ENCODE peak calls at places on chromosomes 6 and 20, in five cellular contexts. One of them, this sample, is unnamed.

GRCh38 chr6:35687658-35688604 is 784 bp downstream of the FKBP5 start:
- DNase-seq in HCT116: peak
- DNase-seq in K562: peak
- DNase-seq in NB4: peak
- DNase-seq in WTC11: peak
- DNase-seq in this sample: peak

GRCh38 chr20:34546751-34547181 is 11.8 kb upstream of the MAP1LC3A start:
- DNase-seq in WTC11: no peak
- DNase-seq in HCT116: no peak
- DNase-seq in NB4: no peak
- DNase-seq in K562: no peak
- DNase-seq in this sample: no peak

GRCh38 chr6:42744351-42744890 is 1.5 kb downstream of the TBCC start:
- DNase-seq in HCT116: no peak
- DNase-seq in NB4: no peak
- DNase-seq in WTC11: no peak
- DNase-seq in K562: no peak
- DNase-seq in this sample: no peak

GRCh38 chr6:159898519-159898918 is 7.7 kb downstream of the MAS1 start:
- DNase-seq in K562: no peak
- DNase-seq in WTC11: no peak
- DNase-seq in NB4: no peak
- DNase-seq in HCT116: no peak
- DNase-seq in this sample: no peak

GRCh38 chr6:36627801-36628246 is 33.7 kb downstream of the SRSF3 start:
- DNase-seq in HCT116: no peak
- DNase-seq in K562: no peak
- DNase-seq in NB4: no peak
- DNase-seq in WTC11: no peak
- DNase-seq in this sample: no peak

GRCh38 chr6:15121977-15122550 is 123.8 kb upstream of the JARID2 start:
- DNase-seq in WTC11: no peak
- DNase-seq in NB4: no peak
- DNase-seq in HCT116: no peak
- DNase-seq in K562: no peak
- DNase-seq in this sample: no peak

GRCh38 chr6:41624621-41625365 is 13.5 kb upstream of the MDFI start:
- DNase-seq in K562: no peak
- DNase-seq in HCT116: no peak
- DNase-seq in WTC11: no peak
- DNase-seq in NB4: no peak
- DNase-seq in this sample: no peak

GRCh38 chr6:16229710-16230109 is 8.7 kb upstream of the GMPR start:
- DNase-seq in HCT116: no peak
- DNase-seq in WTC11: no peak
- DNase-seq in K562: no peak
- DNase-seq in NB4: no peak
- DNase-seq in this sample: no peak

GRCh38 chr20:64111841-64112641 is 4.7 kb upstream of the NPBWR2 start:
- DNase-seq in NB4: peak
- DNase-seq in HCT116: no peak
- DNase-seq in K562: no peak
- DNase-seq in WTC11: no peak
- DNase-seq in this sample: no peak

GRCh38 chr6:96520039-96520850 is 1.4 kb upstream of the UFL1 start:
- DNase-seq in HCT116: peak
- DNase-seq in WTC11: peak
- DNase-seq in NB4: no peak
- DNase-seq in K562: no peak
- DNase-seq in this sample: peak

GRCh38 chr6:16254535-16254934 is 16.1 kb downstream of the GMPR start:
- DNase-seq in K562: no peak
- DNase-seq in NB4: no peak
- DNase-seq in HCT116: no peak
- DNase-seq in WTC11: no peak
- DNase-seq in this sample: no peak

GRCh38 chr6:149484733-149485700 is at the start of gene ZC3H12D:
- DNase-seq in WTC11: no peak
- DNase-seq in NB4: peak
- DNase-seq in HCT116: peak
- DNase-seq in K562: no peak
- DNase-seq in this sample: peak

GRCh38 chr6:81806793-81807565 is 54.5 kb upstream of the TENT5A start:
- DNase-seq in HCT116: no peak
- DNase-seq in K562: no peak
- DNase-seq in WTC11: no peak
- DNase-seq in NB4: no peak
- DNase-seq in this sample: no peak

GRCh38 chr20:2692886-2693285 is 306 bp downstream of the EBF4 start:
- DNase-seq in K562: peak
- DNase-seq in NB4: peak
- DNase-seq in HCT116: no peak
- DNase-seq in WTC11: no peak
- DNase-seq in this sample: no peak

GRCh38 chr6:82217014-82217621 is 30.4 kb downstream of the IBTK start:
- DNase-seq in NB4: no peak
- DNase-seq in HCT116: no peak
- DNase-seq in WTC11: no peak
- DNase-seq in K562: no peak
- DNase-seq in this sample: no peak

GRCh38 chr20:2822073-2822472 is 5.9 kb downstream of the TMEM239 start:
- DNase-seq in WTC11: no peak
- DNase-seq in NB4: peak
- DNase-seq in K562: no peak
- DNase-seq in HCT116: no peak
- DNase-seq in this sample: no peak

GRCh38 chr6:15621203-15622044 is 41.4 kb downstream of the DTNBP1 start:
- DNase-seq in HCT116: no peak
- DNase-seq in WTC11: peak
- DNase-seq in NB4: peak
- DNase-seq in K562: peak
- DNase-seq in this sample: no peak

GRCh38 chr6:98833101-98834059 is 994 bp upstream of the POU3F2 start:
- DNase-seq in K562: no peak
- DNase-seq in WTC11: no peak
- DNase-seq in HCT116: no peak
- DNase-seq in NB4: peak
- DNase-seq in this sample: peak

GRCh38 chr6:118207947-118208346 is 300.9 kb downstream of the SLC35F1 start:
- DNase-seq in HCT116: no peak
- DNase-seq in WTC11: no peak
- DNase-seq in K562: no peak
- DNase-seq in NB4: no peak
- DNase-seq in this sample: no peak

GRCh38 chr6:99119109-99120031 is 171.6 kb upstream of the FBXL4 start:
- DNase-seq in NB4: peak
- DNase-seq in WTC11: no peak
- DNase-seq in K562: peak
- DNase-seq in HCT116: peak
- DNase-seq in this sample: peak

GRCh38 chr6:165091121-165091785 is 218.2 kb downstream of the C6orf118 start:
- DNase-seq in NB4: no peak
- DNase-seq in WTC11: no peak
- DNase-seq in HCT116: no peak
- DNase-seq in K562: no peak
- DNase-seq in this sample: no peak

GRCh38 chr6:5749666-5750215 is 257.0 kb downstream of the NRN1 start:
- DNase-seq in WTC11: no peak
- DNase-seq in K562: no peak
- DNase-seq in HCT116: no peak
- DNase-seq in NB4: no peak
- DNase-seq in this sample: no peak

GRCh38 chr20:12354725-12355124 is 437.0 kb downstream of the BTBD3 start:
- DNase-seq in HCT116: no peak
- DNase-seq in NB4: no peak
- DNase-seq in K562: no peak
- DNase-seq in WTC11: no peak
- DNase-seq in this sample: no peak

GRCh38 chr6:169868458-169868857 is 117.0 kb downstream of the ERMARD start:
- DNase-seq in NB4: peak
- DNase-seq in K562: no peak
- DNase-seq in WTC11: no peak
- DNase-seq in HCT116: no peak
- DNase-seq in this sample: no peak

GRCh38 chr6:20013485-20013884 is 176.3 kb downstream of the ID4 start:
- DNase-seq in WTC11: no peak
- DNase-seq in HCT116: no peak
- DNase-seq in NB4: no peak
- DNase-seq in K562: no peak
- DNase-seq in this sample: no peak

GRCh38 chr20:51244496-51244895 is 221.6 kb upstream of the KCNG1 start:
- DNase-seq in HCT116: no peak
- DNase-seq in NB4: no peak
- DNase-seq in K562: no peak
- DNase-seq in WTC11: no peak
- DNase-seq in this sample: no peak

GRCh38 chr6:6543181-6543879 is 45.2 kb upstream of the LY86 start:
- DNase-seq in NB4: peak
- DNase-seq in K562: no peak
- DNase-seq in HCT116: no peak
- DNase-seq in WTC11: no peak
- DNase-seq in this sample: no peak

GRCh38 chr20:17845701-17846475 is 122.7 kb downstream of the SNX5 start:
- DNase-seq in HCT116: no peak
- DNase-seq in WTC11: no peak
- DNase-seq in NB4: peak
- DNase-seq in K562: no peak
- DNase-seq in this sample: no peak

GRCh38 chr20:8693709-8694108 is 375.2 kb upstream of the PLCB4 start:
- DNase-seq in K562: no peak
- DNase-seq in NB4: no peak
- DNase-seq in HCT116: no peak
- DNase-seq in WTC11: no peak
- DNase-seq in this sample: no peak

GRCh38 chr6:91033964-91034363 is 447.1 kb upstream of the MAP3K7 start:
- DNase-seq in HCT116: no peak
- DNase-seq in NB4: no peak
- DNase-seq in WTC11: no peak
- DNase-seq in K562: no peak
- DNase-seq in this sample: no peak

GRCh38 chr6:170035104-170035503 is 255.8 kb downstream of the DLL1 start:
- DNase-seq in WTC11: no peak
- DNase-seq in NB4: no peak
- DNase-seq in K562: no peak
- DNase-seq in HCT116: no peak
- DNase-seq in this sample: no peak

GRCh38 chr6:19297880-19298279 is 539.3 kb upstream of the ID4 start:
- DNase-seq in HCT116: no peak
- DNase-seq in NB4: no peak
- DNase-seq in K562: no peak
- DNase-seq in WTC11: peak
- DNase-seq in this sample: no peak

GRCh38 chr6:30556006-30556713 is at the start of gene GNL1:
- DNase-seq in WTC11: peak
- DNase-seq in K562: peak
- DNase-seq in NB4: peak
- DNase-seq in HCT116: peak
- DNase-seq in this sample: peak

GRCh38 chr6:30556714-30556963 is 350 bp upstream of the GNL1 start:
- DNase-seq in WTC11: peak
- DNase-seq in HCT116: peak
- DNase-seq in NB4: no peak
- DNase-seq in K562: no peak
- DNase-seq in this sample: no peak

GRCh38 chr6:30556964-30557682 is at the start of gene PRR3:
- DNase-seq in K562: peak
- DNase-seq in WTC11: peak
- DNase-seq in NB4: peak
- DNase-seq in HCT116: no peak
- DNase-seq in this sample: peak

GRCh38 chr6:30555428-30556005 is 772 bp downstream of the GNL1 start:
- DNase-seq in NB4: peak
- DNase-seq in K562: peak
- DNase-seq in HCT116: no peak
- DNase-seq in WTC11: peak
- DNase-seq in this sample: no peak

DNA sequence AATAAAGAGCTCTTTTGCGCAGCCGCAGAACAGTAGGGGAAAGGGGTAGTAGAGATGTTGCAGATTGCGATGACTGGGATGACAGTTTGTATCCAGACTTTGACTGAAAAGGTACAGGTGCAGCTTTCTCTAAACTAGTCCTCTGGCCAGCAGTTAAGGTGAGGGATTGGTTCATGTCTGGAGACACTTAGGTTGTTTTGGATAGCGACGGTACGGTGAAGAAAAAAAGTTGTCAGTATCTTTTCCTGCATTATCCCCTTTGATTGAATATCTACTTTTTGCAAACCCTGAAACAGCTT is 537 bp downstream of the PRR3 start:
- DNase-seq in HCT116: peak
- DNase-seq in NB4: no peak
- DNase-seq in K562: no peak
- DNase-seq in WTC11: no peak
- DNase-seq in this sample: no peak
- TF ChIP-seq MAX in HCT116: no peak
- TF ChIP-seq MAX in NB4: no peak
- TF ChIP-seq MAX in K562: no peak
- TF ChIP-seq MAX in WTC11: no peak
- TF ChIP-seq MAX in this sample: no peak

GRCh38 chr6:163375361-163375760 is 39.2 kb upstream of the QKI start:
- DNase-seq in WTC11: no peak
- DNase-seq in K562: no peak
- DNase-seq in NB4: no peak
- DNase-seq in HCT116: no peak
- DNase-seq in this sample: no peak
- TF ChIP-seq MAX in WTC11: no peak
- TF ChIP-seq MAX in K562: no peak
- TF ChIP-seq MAX in NB4: no peak
- TF ChIP-seq MAX in HCT116: no peak
- TF ChIP-seq MAX in this sample: no peak

GRCh38 chr6:47854996-47855395 is 73.2 kb downstream of the OPN5 start:
- DNase-seq in NB4: no peak
- DNase-seq in WTC11: no peak
- DNase-seq in HCT116: no peak
- DNase-seq in K562: no peak
- DNase-seq in this sample: no peak
- TF ChIP-seq MAX in NB4: no peak
- TF ChIP-seq MAX in WTC11: no peak
- TF ChIP-seq MAX in HCT116: no peak
- TF ChIP-seq MAX in K562: no peak
- TF ChIP-seq MAX in this sample: no peak

DNA sequence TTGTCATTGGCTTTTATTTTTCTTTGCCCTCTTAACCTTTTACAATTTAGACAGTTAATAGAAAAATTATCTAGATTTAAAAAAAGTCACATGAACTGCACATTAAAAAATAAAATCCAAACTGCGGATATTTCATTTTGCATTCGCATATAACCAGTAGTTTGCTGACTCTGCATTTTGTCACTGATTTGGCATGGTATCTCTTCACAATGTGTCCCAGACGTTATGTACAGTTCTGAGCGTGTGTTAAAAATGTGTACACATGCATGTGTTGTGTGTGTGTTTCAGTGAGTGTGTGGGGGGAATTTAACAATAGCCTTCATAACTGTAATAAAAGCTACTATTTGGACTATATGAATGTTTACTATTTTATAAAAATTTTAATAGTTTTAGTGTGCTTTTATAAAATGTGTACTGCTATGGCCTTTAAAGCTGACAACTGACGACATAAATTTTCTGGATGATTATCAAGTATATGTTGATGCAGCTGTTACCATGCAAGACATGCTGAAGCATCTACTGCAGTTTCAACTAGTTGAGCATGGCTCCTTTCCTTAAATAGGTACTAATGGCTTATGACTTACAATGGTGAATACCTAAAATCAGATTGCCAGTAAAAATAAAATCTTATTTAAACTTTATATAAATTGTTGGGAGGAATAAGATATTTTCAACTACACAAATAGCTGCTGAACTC is 67.7 kb downstream of the HMGCLL1 start:
- DNase-seq in NB4: no peak
- DNase-seq in HCT116: no peak
- DNase-seq in WTC11: no peak
- DNase-seq in K562: no peak
- DNase-seq in this sample: no peak
- TF ChIP-seq MAX in NB4: no peak
- TF ChIP-seq MAX in HCT116: no peak
- TF ChIP-seq MAX in WTC11: no peak
- TF ChIP-seq MAX in K562: no peak
- TF ChIP-seq MAX in this sample: no peak

This sample was measured in A549.